ENCODE peak calls at places on chromosomes 7 and 10, in four cellular contexts. One of them, this sample, is unnamed.

GRCh38 chr10:72069751-72070501 is 18.4 kb downstream of the SPOCK2 start:
- DNase-seq in GM12878: no peak
- DNase-seq in K562: no peak
- DNase-seq in H1: no peak
- DNase-seq in this sample: no peak

GRCh38 chr7:22677680-22678079 is 49.3 kb upstream of the IL6 start:
- DNase-seq in GM12878: no peak
- DNase-seq in K562: no peak
- DNase-seq in H1: no peak
- DNase-seq in this sample: no peak

GRCh38 chr7:42082144-42082543 is 154.9 kb downstream of the GLI3 start:
- DNase-seq in GM12878: no peak
- DNase-seq in K562: no peak
- DNase-seq in H1: no peak
- DNase-seq in this sample: no peak

GRCh38 chr10:17758896-17759295 is 6.9 kb downstream of the TMEM236 start:
- DNase-seq in GM12878: no peak
- DNase-seq in K562: no peak
- DNase-seq in H1: no peak
- DNase-seq in this sample: no peak

GRCh38 chr7:33091641-33092191 is 17.5 kb downstream of the RP9 start:
- DNase-seq in GM12878: no peak
- DNase-seq in K562: no peak
- DNase-seq in H1: no peak
- DNase-seq in this sample: no peak

GRCh38 chr7:37285701-37286475 is 162.8 kb downstream of the ELMO1 start:
- DNase-seq in GM12878: no peak
- DNase-seq in K562: no peak
- DNase-seq in H1: no peak
- DNase-seq in this sample: no peak

GRCh38 chr7:148982596-148983219 is 45.6 kb downstream of the PDIA4 start:
- DNase-seq in GM12878: no peak
- DNase-seq in K562: peak; percentile 23
- DNase-seq in H1: no peak
- DNase-seq in this sample: no peak

GRCh38 chr10:111338798-111339197 is 262.0 kb downstream of the ADRA2A start:
- DNase-seq in GM12878: peak; percentile 55
- DNase-seq in K562: no peak
- DNase-seq in H1: no peak
- DNase-seq in this sample: no peak

GRCh38 chr7:25951414-25952276 is 200.4 kb upstream of the NFE2L3 start:
- DNase-seq in GM12878: no peak
- DNase-seq in K562: peak; percentile 95
- DNase-seq in H1: no peak
- DNase-seq in this sample: no peak

GRCh38 chr7:39091774-39092173 is 114.1 kb downstream of the POU6F2 start:
- DNase-seq in GM12878: no peak
- DNase-seq in K562: no peak
- DNase-seq in H1: no peak
- DNase-seq in this sample: no peak
- TF ChIP-seq HDAC6 in GM12878: no peak
- TF ChIP-seq HDAC6 in K562: no peak
- TF ChIP-seq HDAC6 in H1: no peak
- TF ChIP-seq HDAC6 in this sample: no peak

GRCh38 chr7:135729230-135729629 is 1.2 kb upstream of the SLC13A4 start:
- DNase-seq in GM12878: no peak
- DNase-seq in K562: no peak
- DNase-seq in H1: no peak
- DNase-seq in this sample: no peak
- TF ChIP-seq JUND in GM12878: no peak
- TF ChIP-seq JUND in K562: peak; percentile 31
- TF ChIP-seq JUND in H1: no peak
- TF ChIP-seq JUND in this sample: no peak

GRCh38 chr10:102450374-102451104 is 804 bp downstream of the C10orf95 start:
- DNase-seq in GM12878: peak; percentile 56
- DNase-seq in K562: peak; percentile 74
- DNase-seq in H1: no peak
- DNase-seq in this sample: peak; percentile 75
- TF ChIP-seq POLR2A in GM12878: peak; percentile 79
- TF ChIP-seq POLR2A in K562: no peak
- TF ChIP-seq POLR2A in H1: no peak
- TF ChIP-seq POLR2A in this sample: peak; percentile 52

DNA sequence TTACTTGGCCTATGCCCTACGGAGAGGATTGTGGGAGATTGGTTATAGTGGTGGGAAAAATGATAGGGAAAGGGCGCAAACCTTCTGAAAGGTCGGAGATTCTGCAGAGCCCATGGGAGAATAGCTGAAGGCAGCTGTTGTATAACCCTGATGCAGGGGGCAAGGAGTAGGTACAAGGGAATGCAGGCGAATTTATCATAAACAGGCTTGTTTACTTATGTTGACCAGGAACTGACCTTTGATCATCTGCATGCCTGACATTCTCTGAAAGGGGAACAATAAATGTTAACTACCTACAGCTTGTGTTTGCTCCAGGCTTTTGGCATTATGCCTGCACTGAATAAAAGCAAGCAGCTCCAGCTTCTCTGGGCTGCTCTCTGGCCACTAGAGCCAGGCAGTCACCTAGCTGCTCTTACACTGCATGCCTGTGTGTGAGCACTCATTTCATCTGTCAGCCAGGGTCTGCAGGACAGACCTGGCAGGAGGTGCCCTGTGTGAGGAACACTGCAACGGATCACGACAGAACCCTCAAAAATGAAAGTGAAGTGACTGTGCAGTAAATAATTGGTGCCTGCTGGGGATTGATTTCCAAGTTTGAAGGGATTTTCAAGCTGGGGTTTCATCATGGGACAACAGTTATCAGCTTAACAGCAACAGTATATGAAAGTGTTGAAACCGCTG is 31.1 kb upstream of the ABCA13 start:
- DNase-seq in GM12878: no peak
- DNase-seq in K562: no peak
- DNase-seq in H1: no peak
- DNase-seq in this sample: peak; percentile 99
- TF ChIP-seq HDAC6 in GM12878: no peak
- TF ChIP-seq HDAC6 in K562: no peak
- TF ChIP-seq HDAC6 in H1: no peak
- TF ChIP-seq HDAC6 in this sample: no peak

GRCh38 chr7:1452205-1452604 is 7.1 kb downstream of the MICALL2 start:
- DNase-seq in GM12878: no peak
- DNase-seq in K562: no peak
- DNase-seq in H1: no peak
- DNase-seq in this sample: no peak

GRCh38 chr7:1457059-1457948 is 2.0 kb downstream of the MICALL2 start:
- DNase-seq in GM12878: no peak
- DNase-seq in K562: no peak
- DNase-seq in H1: no peak
- DNase-seq in this sample: peak; percentile 60

GRCh38 chr7:1455955-1456354 is 3.3 kb downstream of the MICALL2 start:
- DNase-seq in GM12878: no peak
- DNase-seq in K562: no peak
- DNase-seq in H1: no peak
- DNase-seq in this sample: no peak

GRCh38 chr7:1455241-1455939 is 3.9 kb downstream of the MICALL2 start:
- DNase-seq in GM12878: no peak
- DNase-seq in K562: no peak
- DNase-seq in H1: no peak
- DNase-seq in this sample: no peak

GRCh38 chr7:1454471-1455065 is 4.7 kb downstream of the MICALL2 start:
- DNase-seq in GM12878: no peak
- DNase-seq in K562: peak; percentile 37
- DNase-seq in H1: no peak
- DNase-seq in this sample: no peak
- TF ChIP-seq JUND in GM12878: no peak
- TF ChIP-seq JUND in K562: no peak
- TF ChIP-seq JUND in H1: no peak
- TF ChIP-seq JUND in this sample: no peak

GRCh38 chr10:35089641-35090161 is 440 bp downstream of the CUL2 start:
- DNase-seq in GM12878: no peak
- DNase-seq in K562: peak; percentile 62
- DNase-seq in H1: no peak
- DNase-seq in this sample: no peak

GRCh38 chr10:35096312-35096711 is 6.2 kb upstream of the CUL2 start:
- DNase-seq in GM12878: no peak
- DNase-seq in K562: no peak
- DNase-seq in H1: no peak
- DNase-seq in this sample: no peak

GRCh38 chr10:35091994-35092393 is 1.9 kb upstream of the CUL2 start:
- DNase-seq in GM12878: no peak
- DNase-seq in K562: no peak
- DNase-seq in H1: no peak
- DNase-seq in this sample: no peak

GRCh38 chr10:35092851-35093250 is 2.7 kb upstream of the CUL2 start:
- DNase-seq in GM12878: no peak
- DNase-seq in K562: no peak
- DNase-seq in H1: no peak
- DNase-seq in this sample: no peak

DNA sequence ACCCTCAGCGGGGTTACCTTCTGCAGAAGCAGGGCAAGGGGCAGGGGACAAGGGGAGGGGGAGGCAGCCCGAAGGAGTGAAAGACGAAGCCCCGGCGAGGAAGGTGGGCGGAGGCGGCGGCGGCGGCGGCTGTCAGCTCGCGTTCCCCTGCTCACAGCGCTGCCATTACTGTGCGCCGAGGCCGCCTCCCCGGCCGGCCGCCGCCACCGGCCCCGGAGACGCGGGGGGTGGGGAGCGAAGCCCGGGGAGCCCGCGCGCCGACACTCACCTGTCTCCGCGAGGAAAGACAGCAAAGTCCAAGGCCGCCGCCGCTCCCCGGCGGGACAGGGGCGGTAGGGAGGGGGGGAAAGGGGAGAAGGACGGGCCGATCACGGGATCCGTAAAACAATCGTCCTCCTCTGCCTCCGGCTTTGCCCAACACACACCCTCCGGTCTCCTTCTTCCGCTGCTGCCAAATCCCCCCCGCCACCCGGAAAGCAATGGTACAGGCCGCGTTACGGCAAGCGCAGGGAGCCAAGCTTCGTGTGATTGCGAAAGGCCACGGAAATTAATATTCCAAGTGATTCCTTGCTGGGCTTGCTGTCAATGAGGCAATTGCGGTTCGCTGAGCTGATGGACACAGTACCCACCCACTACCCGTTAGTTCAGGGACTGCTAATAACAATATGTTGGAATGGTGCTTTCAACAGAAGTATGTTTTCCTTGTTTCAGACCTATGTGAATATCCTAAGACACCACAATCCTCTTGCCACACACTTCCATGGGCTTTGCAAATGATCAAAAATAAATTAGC is at the start of gene CUL2:
- DNase-seq in GM12878: peak; percentile 76
- DNase-seq in K562: peak; percentile 93
- DNase-seq in H1: peak; percentile 62
- DNase-seq in this sample: peak; percentile 88
- TF ChIP-seq POLR2A in GM12878: peak; percentile 78
- TF ChIP-seq POLR2A in K562: no peak
- TF ChIP-seq POLR2A in H1: no peak
- TF ChIP-seq POLR2A in this sample: peak; percentile 59

GRCh38 chr7:52502281-52502680 is 533.2 kb upstream of the POM121L12 start:
- DNase-seq in GM12878: no peak
- DNase-seq in K562: no peak
- DNase-seq in H1: no peak
- DNase-seq in this sample: no peak
- TF ChIP-seq HDAC6 in GM12878: no peak
- TF ChIP-seq HDAC6 in K562: no peak
- TF ChIP-seq HDAC6 in H1: no peak
- TF ChIP-seq HDAC6 in this sample: no peak

GRCh38 chr7:105257338-105257737 is 131.4 kb downstream of the SRPK2 start:
- DNase-seq in GM12878: no peak
- DNase-seq in K562: no peak
- DNase-seq in H1: no peak
- DNase-seq in this sample: no peak

GRCh38 chr7:105261689-105262088 is 127.0 kb downstream of the SRPK2 start:
- DNase-seq in GM12878: no peak
- DNase-seq in K562: no peak
- DNase-seq in H1: no peak
- DNase-seq in this sample: no peak

GRCh38 chr7:105256621-105257283 is 132.0 kb downstream of the SRPK2 start:
- DNase-seq in GM12878: no peak
- DNase-seq in K562: no peak
- DNase-seq in H1: no peak
- DNase-seq in this sample: no peak
- TF ChIP-seq JUND in GM12878: no peak
- TF ChIP-seq JUND in K562: no peak
- TF ChIP-seq JUND in H1: no peak
- TF ChIP-seq JUND in this sample: no peak